ENCODE peak calls at places on chromosomes 5 and 9, in seven cellular contexts. One of them, this sample, is unnamed.

GRCh38 chr5:60945760-60946253 is 802 bp downstream of the NDUFAF2 start:
- DNase-seq in D341Med: no peak
- DNase-seq in kidney tubule cell: peak
- DNase-seq in CD8-positive, alpha-beta memory T cell: no peak
- DNase-seq in stimulated activated CD8-positive, alpha-beta memory T cell treated with anti-CD3 and anti-CD28 coated beads, Interleukin-2, amount 100 ng/mL, for 1 hour: no peak
- DNase-seq in amniotic stem cell: no peak
- DNase-seq in amygdala: peak
- DNase-seq in this sample: no peak

GRCh38 chr5:24365406-24365805 is 279.4 kb downstream of the CDH10 start:
- DNase-seq in D341Med: no peak
- DNase-seq in kidney tubule cell: peak
- DNase-seq in CD8-positive, alpha-beta memory T cell: no peak
- DNase-seq in stimulated activated CD8-positive, alpha-beta memory T cell treated with anti-CD3 and anti-CD28 coated beads, Interleukin-2, amount 100 ng/mL, for 1 hour: no peak
- DNase-seq in amniotic stem cell: no peak
- DNase-seq in amygdala: no peak
- DNase-seq in this sample: no peak

GRCh38 chr5:17411436-17411835 is 86.6 kb upstream of the TAF11L2 start:
- DNase-seq in D341Med: no peak
- DNase-seq in kidney tubule cell: no peak
- DNase-seq in CD8-positive, alpha-beta memory T cell: no peak
- DNase-seq in stimulated activated CD8-positive, alpha-beta memory T cell treated with anti-CD3 and anti-CD28 coated beads, Interleukin-2, amount 100 ng/mL, for 1 hour: no peak
- DNase-seq in amniotic stem cell: no peak
- DNase-seq in amygdala: no peak
- DNase-seq in this sample: no peak

GRCh38 chr9:89778100-89779085 is 173.6 kb downstream of the GADD45G start:
- DNase-seq in D341Med: no peak
- DNase-seq in kidney tubule cell: peak
- DNase-seq in CD8-positive, alpha-beta memory T cell: no peak
- DNase-seq in stimulated activated CD8-positive, alpha-beta memory T cell treated with anti-CD3 and anti-CD28 coated beads, Interleukin-2, amount 100 ng/mL, for 1 hour: no peak
- DNase-seq in amniotic stem cell: no peak
- DNase-seq in amygdala: no peak
- DNase-seq in this sample: no peak

GRCh38 chr5:11075010-11075860 is 314.2 kb upstream of the DAP start:
- DNase-seq in D341Med: no peak
- DNase-seq in kidney tubule cell: no peak
- DNase-seq in CD8-positive, alpha-beta memory T cell: no peak
- DNase-seq in stimulated activated CD8-positive, alpha-beta memory T cell treated with anti-CD3 and anti-CD28 coated beads, Interleukin-2, amount 100 ng/mL, for 1 hour: no peak
- DNase-seq in amniotic stem cell: no peak
- DNase-seq in amygdala: peak
- DNase-seq in this sample: no peak

GRCh38 chr5:134769206-134769605 is 10.6 kb downstream of the DDX46 start:
- DNase-seq in D341Med: no peak
- DNase-seq in kidney tubule cell: no peak
- DNase-seq in CD8-positive, alpha-beta memory T cell: no peak
- DNase-seq in stimulated activated CD8-positive, alpha-beta memory T cell treated with anti-CD3 and anti-CD28 coated beads, Interleukin-2, amount 100 ng/mL, for 1 hour: no peak
- DNase-seq in amniotic stem cell: no peak
- DNase-seq in amygdala: no peak
- DNase-seq in this sample: no peak

GRCh38 chr9:134321571-134321930 is 4.7 kb upstream of the RXRA start:
- DNase-seq in D341Med: no peak
- DNase-seq in kidney tubule cell: no peak
- DNase-seq in CD8-positive, alpha-beta memory T cell: no peak
- DNase-seq in stimulated activated CD8-positive, alpha-beta memory T cell treated with anti-CD3 and anti-CD28 coated beads, Interleukin-2, amount 100 ng/mL, for 1 hour: no peak
- DNase-seq in amniotic stem cell: no peak
- DNase-seq in amygdala: no peak
- DNase-seq in this sample: no peak

GRCh38 chr5:141716009-141716408 is 34.0 kb upstream of the ARAP3 start:
- DNase-seq in D341Med: no peak
- DNase-seq in kidney tubule cell: peak
- DNase-seq in CD8-positive, alpha-beta memory T cell: no peak
- DNase-seq in stimulated activated CD8-positive, alpha-beta memory T cell treated with anti-CD3 and anti-CD28 coated beads, Interleukin-2, amount 100 ng/mL, for 1 hour: no peak
- DNase-seq in amniotic stem cell: no peak
- DNase-seq in amygdala: no peak
- DNase-seq in this sample: no peak

GRCh38 chr9:124285490-124285889 is 27.7 kb downstream of the NEK6 start:
- DNase-seq in D341Med: no peak
- DNase-seq in kidney tubule cell: no peak
- DNase-seq in CD8-positive, alpha-beta memory T cell: no peak
- DNase-seq in stimulated activated CD8-positive, alpha-beta memory T cell treated with anti-CD3 and anti-CD28 coated beads, Interleukin-2, amount 100 ng/mL, for 1 hour: no peak
- DNase-seq in amniotic stem cell: no peak
- DNase-seq in amygdala: no peak
- DNase-seq in this sample: no peak

GRCh38 chr9:133855802-133856592 is 117.8 kb upstream of the SARDH start:
- DNase-seq in D341Med: no peak
- DNase-seq in kidney tubule cell: peak
- DNase-seq in CD8-positive, alpha-beta memory T cell: no peak
- DNase-seq in stimulated activated CD8-positive, alpha-beta memory T cell treated with anti-CD3 and anti-CD28 coated beads, Interleukin-2, amount 100 ng/mL, for 1 hour: no peak
- DNase-seq in amniotic stem cell: no peak
- DNase-seq in amygdala: no peak
- DNase-seq in this sample: peak

GRCh38 chr5:2256646-2257288 is 374.0 kb upstream of the IRX4 start:
- DNase-seq in D341Med: no peak
- DNase-seq in kidney tubule cell: no peak
- DNase-seq in CD8-positive, alpha-beta memory T cell: no peak
- DNase-seq in stimulated activated CD8-positive, alpha-beta memory T cell treated with anti-CD3 and anti-CD28 coated beads, Interleukin-2, amount 100 ng/mL, for 1 hour: no peak
- DNase-seq in amniotic stem cell: no peak
- DNase-seq in amygdala: no peak
- DNase-seq in this sample: no peak

GRCh38 chr9:19379697-19380046 is 364 bp downstream of the RPS6 start:
- DNase-seq in D341Med: peak
- DNase-seq in kidney tubule cell: no peak
- DNase-seq in CD8-positive, alpha-beta memory T cell: peak
- DNase-seq in stimulated activated CD8-positive, alpha-beta memory T cell treated with anti-CD3 and anti-CD28 coated beads, Interleukin-2, amount 100 ng/mL, for 1 hour: no peak
- DNase-seq in amniotic stem cell: no peak
- DNase-seq in amygdala: peak
- DNase-seq in this sample: no peak

GRCh38 chr5:169945831-169946261 is 34.4 kb downstream of the INSYN2B start:
- DNase-seq in D341Med: no peak
- DNase-seq in kidney tubule cell: peak
- DNase-seq in CD8-positive, alpha-beta memory T cell: no peak
- DNase-seq in stimulated activated CD8-positive, alpha-beta memory T cell treated with anti-CD3 and anti-CD28 coated beads, Interleukin-2, amount 100 ng/mL, for 1 hour: no peak
- DNase-seq in amniotic stem cell: peak
- DNase-seq in amygdala: peak
- DNase-seq in this sample: peak

GRCh38 chr9:97819735-97820134 is 33.3 kb upstream of the FOXE1 start:
- DNase-seq in D341Med: no peak
- DNase-seq in kidney tubule cell: no peak
- DNase-seq in CD8-positive, alpha-beta memory T cell: no peak
- DNase-seq in stimulated activated CD8-positive, alpha-beta memory T cell treated with anti-CD3 and anti-CD28 coated beads, Interleukin-2, amount 100 ng/mL, for 1 hour: no peak
- DNase-seq in amniotic stem cell: no peak
- DNase-seq in amygdala: no peak
- DNase-seq in this sample: no peak

GRCh38 chr5:172918421-172919371 is 40.5 kb upstream of the RPL26L1 start:
- DNase-seq in D341Med: no peak
- DNase-seq in kidney tubule cell: no peak
- DNase-seq in CD8-positive, alpha-beta memory T cell: peak
- DNase-seq in stimulated activated CD8-positive, alpha-beta memory T cell treated with anti-CD3 and anti-CD28 coated beads, Interleukin-2, amount 100 ng/mL, for 1 hour: no peak
- DNase-seq in amniotic stem cell: no peak
- DNase-seq in amygdala: no peak
- DNase-seq in this sample: no peak

GRCh38 chr5:66561366-66561990 is 34.7 kb upstream of the MAST4 start:
- DNase-seq in D341Med: no peak
- DNase-seq in kidney tubule cell: no peak
- DNase-seq in CD8-positive, alpha-beta memory T cell: no peak
- DNase-seq in stimulated activated CD8-positive, alpha-beta memory T cell treated with anti-CD3 and anti-CD28 coated beads, Interleukin-2, amount 100 ng/mL, for 1 hour: no peak
- DNase-seq in amniotic stem cell: no peak
- DNase-seq in amygdala: no peak
- DNase-seq in this sample: no peak

GRCh38 chr5:140322751-140323731 is 20.1 kb upstream of the PFDN1 start:
- DNase-seq in D341Med: no peak
- DNase-seq in kidney tubule cell: peak
- DNase-seq in CD8-positive, alpha-beta memory T cell: no peak
- DNase-seq in stimulated activated CD8-positive, alpha-beta memory T cell treated with anti-CD3 and anti-CD28 coated beads, Interleukin-2, amount 100 ng/mL, for 1 hour: no peak
- DNase-seq in amniotic stem cell: peak
- DNase-seq in amygdala: peak
- DNase-seq in this sample: no peak

GRCh38 chr9:36316629-36317317 is 58.5 kb upstream of the GNE start:
- DNase-seq in D341Med: no peak
- DNase-seq in kidney tubule cell: peak
- DNase-seq in CD8-positive, alpha-beta memory T cell: no peak
- DNase-seq in stimulated activated CD8-positive, alpha-beta memory T cell treated with anti-CD3 and anti-CD28 coated beads, Interleukin-2, amount 100 ng/mL, for 1 hour: no peak
- DNase-seq in amniotic stem cell: no peak
- DNase-seq in amygdala: peak
- DNase-seq in this sample: no peak

GRCh38 chr5:141686648-141687416 is 4.8 kb upstream of the ARAP3 start:
- DNase-seq in D341Med: no peak
- DNase-seq in kidney tubule cell: no peak
- DNase-seq in CD8-positive, alpha-beta memory T cell: no peak
- DNase-seq in stimulated activated CD8-positive, alpha-beta memory T cell treated with anti-CD3 and anti-CD28 coated beads, Interleukin-2, amount 100 ng/mL, for 1 hour: no peak
- DNase-seq in amniotic stem cell: no peak
- DNase-seq in amygdala: no peak
- DNase-seq in this sample: no peak

GRCh38 chr9:133945314-133945975 is 46.7 kb downstream of the VAV2 start:
- DNase-seq in D341Med: no peak
- DNase-seq in kidney tubule cell: no peak
- DNase-seq in CD8-positive, alpha-beta memory T cell: no peak
- DNase-seq in stimulated activated CD8-positive, alpha-beta memory T cell treated with anti-CD3 and anti-CD28 coated beads, Interleukin-2, amount 100 ng/mL, for 1 hour: no peak
- DNase-seq in amniotic stem cell: no peak
- DNase-seq in amygdala: no peak
- DNase-seq in this sample: no peak

GRCh38 chr9:37976714-37977477 is 73.0 kb upstream of the SLC25A51 start:
- DNase-seq in D341Med: no peak
- DNase-seq in kidney tubule cell: peak
- DNase-seq in CD8-positive, alpha-beta memory T cell: no peak
- DNase-seq in stimulated activated CD8-positive, alpha-beta memory T cell treated with anti-CD3 and anti-CD28 coated beads, Interleukin-2, amount 100 ng/mL, for 1 hour: no peak
- DNase-seq in amniotic stem cell: peak
- DNase-seq in amygdala: no peak
- DNase-seq in this sample: no peak

GRCh38 chr9:109253637-109254284 is 67.1 kb downstream of the EPB41L4B start:
- DNase-seq in D341Med: no peak
- DNase-seq in kidney tubule cell: peak
- DNase-seq in CD8-positive, alpha-beta memory T cell: no peak
- DNase-seq in stimulated activated CD8-positive, alpha-beta memory T cell treated with anti-CD3 and anti-CD28 coated beads, Interleukin-2, amount 100 ng/mL, for 1 hour: no peak
- DNase-seq in amniotic stem cell: no peak
- DNase-seq in amygdala: no peak
- DNase-seq in this sample: no peak

GRCh38 chr5:68433921-68434879 is 218.6 kb downstream of the PIK3R1 start:
- DNase-seq in D341Med: no peak
- DNase-seq in kidney tubule cell: peak
- DNase-seq in CD8-positive, alpha-beta memory T cell: peak
- DNase-seq in stimulated activated CD8-positive, alpha-beta memory T cell treated with anti-CD3 and anti-CD28 coated beads, Interleukin-2, amount 100 ng/mL, for 1 hour: peak
- DNase-seq in amniotic stem cell: peak
- DNase-seq in amygdala: peak
- DNase-seq in this sample: peak

GRCh38 chr9:95510610-95511231 is 6.0 kb downstream of the PTCH1 start:
- DNase-seq in D341Med: peak
- DNase-seq in kidney tubule cell: peak
- DNase-seq in CD8-positive, alpha-beta memory T cell: peak
- DNase-seq in stimulated activated CD8-positive, alpha-beta memory T cell treated with anti-CD3 and anti-CD28 coated beads, Interleukin-2, amount 100 ng/mL, for 1 hour: peak
- DNase-seq in amniotic stem cell: peak
- DNase-seq in amygdala: peak
- DNase-seq in this sample: no peak